ENCODE peak calls at places on chromosomes 16 and 17, in seven cellular contexts. One of them, this sample, is unnamed.

GRCh38 chr17:48564200-48565023 is 13.7 kb downstream of the HOXB4 start:
- DNase-seq in breast epithelium: no peak
- DNase-seq in OCI-LY7: no peak
- DNase-seq in mammary epithelial cell: peak; percentile 24
- DNase-seq in bronchial epithelial cell: no peak
- DNase-seq in pancreas: peak; percentile 66
- DNase-seq in A549: no peak
- DNase-seq in this sample: peak; percentile 47

GRCh38 chr16:49828545-49829267 is 27.2 kb downstream of the ZNF423 start:
- DNase-seq in breast epithelium: no peak
- DNase-seq in OCI-LY7: no peak
- DNase-seq in mammary epithelial cell: no peak
- DNase-seq in bronchial epithelial cell: no peak
- DNase-seq in pancreas: no peak
- DNase-seq in A549: no peak
- DNase-seq in this sample: no peak

GRCh38 chr17:33294994-33295393 is 1.9 kb upstream of the ASIC2 start:
- DNase-seq in breast epithelium: no peak
- DNase-seq in OCI-LY7: no peak
- DNase-seq in mammary epithelial cell: no peak
- DNase-seq in bronchial epithelial cell: no peak
- DNase-seq in pancreas: no peak
- DNase-seq in A549: no peak
- DNase-seq in this sample: no peak

GRCh38 chr16:89562939-89563338 is 2.5 kb downstream of the RPL13 start:
- DNase-seq in breast epithelium: no peak
- DNase-seq in OCI-LY7: no peak
- DNase-seq in mammary epithelial cell: no peak
- DNase-seq in bronchial epithelial cell: no peak
- DNase-seq in pancreas: no peak
- DNase-seq in A549: no peak
- DNase-seq in this sample: no peak

GRCh38 chr17:79593636-79594035 is 17.2 kb downstream of the RBFOX3 start:
- DNase-seq in breast epithelium: no peak
- DNase-seq in OCI-LY7: no peak
- DNase-seq in mammary epithelial cell: no peak
- DNase-seq in bronchial epithelial cell: no peak
- DNase-seq in pancreas: no peak
- DNase-seq in A549: no peak
- DNase-seq in this sample: no peak

GRCh38 chr17:21252875-21253645 is at the start of gene NATD1:
- DNase-seq in breast epithelium: peak; percentile 81
- DNase-seq in OCI-LY7: peak; percentile 90
- DNase-seq in mammary epithelial cell: peak; percentile 73
- DNase-seq in bronchial epithelial cell: peak; percentile 45
- DNase-seq in pancreas: peak; percentile 90
- DNase-seq in A549: peak; percentile 93
- DNase-seq in this sample: peak; percentile 95

GRCh38 chr16:969508-970378 is 1.0 kb downstream of the LMF1 start:
- DNase-seq in breast epithelium: no peak
- DNase-seq in OCI-LY7: no peak
- DNase-seq in mammary epithelial cell: no peak
- DNase-seq in bronchial epithelial cell: no peak
- DNase-seq in pancreas: no peak
- DNase-seq in A549: no peak
- DNase-seq in this sample: no peak

GRCh38 chr17:55004484-55004883 is 35.9 kb downstream of the STXBP4 start:
- DNase-seq in breast epithelium: no peak
- DNase-seq in OCI-LY7: no peak
- DNase-seq in mammary epithelial cell: no peak
- DNase-seq in bronchial epithelial cell: no peak
- DNase-seq in pancreas: no peak
- DNase-seq in A549: no peak
- DNase-seq in this sample: no peak

GRCh38 chr17:7856081-7856791 is 1.1 kb downstream of the NAA38 start:
- DNase-seq in breast epithelium: peak; percentile 41
- DNase-seq in OCI-LY7: peak; percentile 56
- DNase-seq in mammary epithelial cell: no peak
- DNase-seq in bronchial epithelial cell: no peak
- DNase-seq in pancreas: peak; percentile 60
- DNase-seq in A549: no peak
- DNase-seq in this sample: peak; percentile 31

GRCh38 chr17:17626151-17626805 is 34.8 kb upstream of the PEMT start:
- DNase-seq in breast epithelium: no peak
- DNase-seq in OCI-LY7: no peak
- DNase-seq in mammary epithelial cell: no peak
- DNase-seq in bronchial epithelial cell: no peak
- DNase-seq in pancreas: no peak
- DNase-seq in A549: no peak
- DNase-seq in this sample: no peak

DNA sequence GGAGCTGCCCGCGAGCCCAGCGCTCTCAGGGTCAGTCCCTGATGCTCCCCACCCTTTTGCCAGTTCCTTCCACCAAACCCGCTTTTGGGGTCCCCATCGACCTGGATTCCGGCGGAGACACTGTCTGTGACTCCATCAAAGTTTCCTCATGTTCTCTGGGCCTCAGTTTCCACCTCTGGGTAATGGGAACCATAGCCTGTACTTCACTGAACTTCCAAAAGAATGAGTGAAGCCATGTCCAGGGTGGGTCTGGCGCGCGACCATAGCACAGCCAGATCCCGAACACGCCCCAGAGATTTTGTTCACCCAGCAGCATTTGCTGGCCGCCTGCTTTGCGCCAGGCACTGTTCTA is 328 bp downstream of the SDR42E2 start:
- DNase-seq in breast epithelium: no peak
- DNase-seq in OCI-LY7: no peak
- DNase-seq in mammary epithelial cell: no peak
- DNase-seq in bronchial epithelial cell: no peak
- DNase-seq in pancreas: no peak
- DNase-seq in A549: no peak
- DNase-seq in this sample: no peak
- H3K4me3 ChIP-seq in breast epithelium: peak overlapping the region; percentile 26
- H3K4me3 ChIP-seq in OCI-LY7: no peak overlapping the region
- H3K4me3 ChIP-seq in mammary epithelial cell: peak overlapping the region; percentile 11
- H3K4me3 ChIP-seq in bronchial epithelial cell: no peak overlapping the region
- H3K4me3 ChIP-seq in pancreas: peak overlapping the region; percentile 13
- H3K4me3 ChIP-seq in A549: peak overlapping the region; percentile 24
- H3K4me3 ChIP-seq in this sample: peak overlapping the region; percentile 26

DNA sequence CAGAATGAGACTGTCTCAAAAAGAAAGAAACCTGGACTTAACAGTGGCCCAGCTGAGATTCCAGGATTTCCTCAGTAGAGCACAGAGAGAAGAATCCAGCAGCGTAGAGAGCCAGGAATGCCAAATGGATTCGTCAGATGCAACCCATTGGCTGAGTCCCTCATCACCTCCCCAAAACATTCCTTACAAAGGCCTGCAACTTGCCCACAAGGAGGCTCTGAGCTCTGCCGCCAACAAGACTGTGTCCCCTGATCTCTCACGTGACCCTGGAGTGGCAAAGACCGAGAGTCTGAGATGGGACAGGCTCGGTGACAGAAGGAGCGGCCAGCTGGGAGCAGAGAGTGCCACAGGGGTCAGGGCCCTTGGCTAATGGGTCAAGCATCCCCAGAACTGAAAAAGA is 6.9 kb upstream of the CHMP6 start:
- DNase-seq in breast epithelium: no peak
- DNase-seq in OCI-LY7: no peak
- DNase-seq in mammary epithelial cell: peak; percentile 25
- DNase-seq in bronchial epithelial cell: peak; percentile 53
- DNase-seq in pancreas: no peak
- DNase-seq in A549: no peak
- DNase-seq in this sample: no peak
- TF ChIP-seq CTCF in breast epithelium: no peak
- TF ChIP-seq CTCF in OCI-LY7: no peak
- TF ChIP-seq CTCF in mammary epithelial cell: no peak
- TF ChIP-seq CTCF in bronchial epithelial cell: peak; percentile 6
- TF ChIP-seq CTCF in pancreas: no peak
- TF ChIP-seq CTCF in A549: no peak
- TF ChIP-seq CTCF in this sample: peak; percentile 4

GRCh38 chr16:28880589-28880915 is 2.3 kb downstream of the ATP2A1 start:
- DNase-seq in breast epithelium: no peak
- DNase-seq in OCI-LY7: no peak
- DNase-seq in mammary epithelial cell: no peak
- DNase-seq in bronchial epithelial cell: no peak
- DNase-seq in pancreas: no peak
- DNase-seq in A549: no peak
- DNase-seq in this sample: no peak
- H3K4me3 ChIP-seq in breast epithelium: peak overlapping the region; percentile 71
- H3K4me3 ChIP-seq in OCI-LY7: no peak overlapping the region
- H3K4me3 ChIP-seq in mammary epithelial cell: no peak overlapping the region
- H3K4me3 ChIP-seq in bronchial epithelial cell: no peak overlapping the region
- H3K4me3 ChIP-seq in pancreas: peak overlapping the region; percentile 68
- H3K4me3 ChIP-seq in A549: no peak overlapping the region
- H3K4me3 ChIP-seq in this sample: peak overlapping the region; percentile 78

GRCh38 chr17:38871247-38871991 is 1.6 kb downstream of the LASP1 start:
- DNase-seq in breast epithelium: peak; percentile 54
- DNase-seq in OCI-LY7: peak; percentile 73
- DNase-seq in mammary epithelial cell: peak; percentile 73
- DNase-seq in bronchial epithelial cell: peak; percentile 80
- DNase-seq in pancreas: no peak
- DNase-seq in A549: peak; percentile 92
- DNase-seq in this sample: peak; percentile 62
- TF ChIP-seq CTCF in breast epithelium: no peak
- TF ChIP-seq CTCF in OCI-LY7: peak; percentile 53
- TF ChIP-seq CTCF in mammary epithelial cell: no peak
- TF ChIP-seq CTCF in bronchial epithelial cell: peak; percentile 20
- TF ChIP-seq CTCF in pancreas: no peak
- TF ChIP-seq CTCF in A549: peak; percentile 55
- TF ChIP-seq CTCF in this sample: no peak

GRCh38 chr17:77092025-77092424 is 48.7 kb upstream of the SEC14L1 start:
- DNase-seq in breast epithelium: no peak
- DNase-seq in OCI-LY7: no peak
- DNase-seq in mammary epithelial cell: no peak
- DNase-seq in bronchial epithelial cell: no peak
- DNase-seq in pancreas: no peak
- DNase-seq in A549: no peak
- DNase-seq in this sample: no peak
- H3K4me3 ChIP-seq in breast epithelium: no peak overlapping the region
- H3K4me3 ChIP-seq in OCI-LY7: no peak overlapping the region
- H3K4me3 ChIP-seq in mammary epithelial cell: no peak overlapping the region
- H3K4me3 ChIP-seq in bronchial epithelial cell: no peak overlapping the region
- H3K4me3 ChIP-seq in pancreas: no peak overlapping the region
- H3K4me3 ChIP-seq in A549: no peak overlapping the region
- H3K4me3 ChIP-seq in this sample: no peak overlapping the region

DNA sequence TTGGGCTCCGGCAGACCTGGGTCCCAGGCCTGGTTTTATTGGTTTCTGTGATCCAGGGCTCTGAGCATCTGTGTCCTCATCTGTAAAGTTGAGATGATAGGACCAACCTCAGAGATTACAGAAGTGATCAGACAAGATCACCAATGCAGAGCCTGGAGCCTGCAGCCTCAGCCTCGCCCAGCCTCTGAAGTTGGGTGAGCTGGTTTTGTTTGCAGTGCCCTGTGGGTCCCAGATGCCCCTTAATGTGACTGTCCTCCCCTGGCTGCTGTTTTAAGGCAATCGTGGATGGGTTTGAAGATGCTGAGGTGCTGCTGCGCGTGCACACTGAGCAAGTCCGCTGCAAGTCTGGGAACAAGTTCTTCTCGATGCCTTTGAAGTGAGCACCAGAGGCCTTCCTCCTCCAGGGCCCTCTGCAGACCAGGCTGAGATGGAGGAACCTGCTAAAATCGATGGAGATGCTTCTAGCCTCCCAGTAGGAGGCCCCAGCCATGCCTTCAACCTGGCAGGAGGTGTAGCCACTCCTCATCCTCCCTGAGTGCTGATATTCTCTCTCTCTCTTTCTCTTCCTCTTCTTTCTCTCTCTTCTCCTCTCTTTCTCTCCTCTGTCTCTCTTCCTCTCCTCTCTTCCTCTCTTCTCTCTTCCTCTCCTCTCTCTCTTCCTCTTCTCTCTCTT is 5.6 kb upstream of the MMP15 start:
- DNase-seq in breast epithelium: no peak
- DNase-seq in OCI-LY7: peak; percentile 13
- DNase-seq in mammary epithelial cell: no peak
- DNase-seq in bronchial epithelial cell: no peak
- DNase-seq in pancreas: no peak
- DNase-seq in A549: no peak
- DNase-seq in this sample: peak; percentile 30
- TF ChIP-seq CTCF in breast epithelium: no peak
- TF ChIP-seq CTCF in OCI-LY7: no peak
- TF ChIP-seq CTCF in mammary epithelial cell: no peak
- TF ChIP-seq CTCF in bronchial epithelial cell: no peak
- TF ChIP-seq CTCF in pancreas: no peak
- TF ChIP-seq CTCF in A549: no peak
- TF ChIP-seq CTCF in this sample: no peak

GRCh38 chr17:37708616-37709212 is 36.1 kb downstream of the HNF1B start:
- DNase-seq in breast epithelium: no peak
- DNase-seq in OCI-LY7: no peak
- DNase-seq in mammary epithelial cell: peak; percentile 75
- DNase-seq in bronchial epithelial cell: peak; percentile 46
- DNase-seq in pancreas: peak; percentile 65
- DNase-seq in A549: peak; percentile 72
- DNase-seq in this sample: peak; percentile 79
- H3K4me3 ChIP-seq in breast epithelium: no peak overlapping the region
- H3K4me3 ChIP-seq in OCI-LY7: no peak overlapping the region
- H3K4me3 ChIP-seq in mammary epithelial cell: no peak overlapping the region
- H3K4me3 ChIP-seq in bronchial epithelial cell: no peak overlapping the region
- H3K4me3 ChIP-seq in pancreas: no peak overlapping the region
- H3K4me3 ChIP-seq in A549: no peak overlapping the region
- H3K4me3 ChIP-seq in this sample: no peak overlapping the region